ENCODE peak calls at places on chromosomes 1 and 21, in four cellular contexts. B is HCT116, Z is K562, X is HepG2. W is an unnamed sample. For H3K4me1, the result is how much of the 10 kb centered on the place peaks cover.

GRCh38 chr1:9872430-9873165 is 37.5 kb downstream of the CTNNBIP1 start:
- DNase-seq in B (no peak), Z (no peak), X (no peak), W (no peak)

GRCh38 chr1:21956720-21957552 is 19.8 kb upstream of the HSPG2 start:
- DNase-seq in Z (peak), X (no peak), B (no peak), W (no peak)

GRCh38 chr1:98991127-98992003 is 13.3 kb downstream of the PLPPR5 start:
- DNase-seq in Z (no peak), B (peak), X (peak), W (no peak)

GRCh38 chr1:10117865-10118264 is 85.1 kb downstream of the UBE4B start:
- DNase-seq in X (no peak), Z (no peak), B (no peak), W (no peak)

GRCh38 chr1:43554444-43554992 is 23.8 kb downstream of the PTPRF start:
- DNase-seq in Z (peak), B (peak), X (peak), W (no peak)

GRCh38 chr1:167905182-167905581 is 8.8 kb downstream of the ADCY10 start:
- DNase-seq in Z (no peak), B (no peak), X (peak), W (no peak)

GRCh38 chr1:89552481-89553194 is 28.0 kb downstream of the LRRC8B start:
- DNase-seq in Z (no peak), X (no peak), B (no peak), W (no peak)

GRCh38 chr21:20802631-20803260 is 195.5 kb upstream of the NCAM2 start:
- DNase-seq in X (no peak), B (no peak), Z (no peak), W (no peak)

GRCh38 chr1:84089470-84090261 is 54.4 kb upstream of the PRKACB start:
- DNase-seq in B (peak), Z (no peak), X (peak), W (peak)

GRCh38 chr1:66598670-66599069 is 64.7 kb downstream of the SGIP1 start:
- DNase-seq in Z (no peak), X (no peak), B (no peak), W (no peak)

GRCh38 chr1:31645274-31645568 is 545 bp upstream of the PEF1 start:
- DNase-seq in B (no peak), Z (no peak), X (no peak), W (no peak)

GRCh38 chr1:80531182-80531581 is 1269.6 kb upstream of the ADGRL2 start:
- DNase-seq in X (no peak), B (peak), Z (no peak), W (no peak)

GRCh38 chr1:42962641-42963377 is 4.1 kb upstream of the SLC2A1 start:
- DNase-seq in Z (peak), B (no peak), X (peak), W (no peak)

GRCh38 chr1:240803151-240803550 is 191.2 kb upstream of the GREM2 start:
- DNase-seq in X (no peak), B (no peak), Z (no peak), W (peak)

GRCh38 chr1:28078262-28078661 is 10.1 kb downstream of the EYA3 start:
- DNase-seq in Z (no peak), X (no peak), B (no peak), W (no peak)
- H3K4me1 ChIP-seq in Z (under half), X (under half), B (under half), W (under half)

GRCh38 chr1:76607712-76608111 is 259.6 kb upstream of the ST6GALNAC5 start:
- DNase-seq in Z (peak), B (no peak), X (no peak), W (no peak)
- TF ChIP-seq REST in Z (no peak), B (no peak), X (no peak), W (no peak)

GRCh38 chr1:45266151-45266801 is 59.9 kb upstream of the ZSWIM5 start:
- DNase-seq in X (peak), B (no peak), Z (peak), W (no peak)
- TF ChIP-seq TCF7L2 in X (no peak), B (no peak), Z (no peak), W (no peak)

GRCh38 chr1:41663671-41664400 is 179.4 kb upstream of the EDN2 start:
- DNase-seq in B (no peak), X (no peak), Z (no peak), W (no peak)
- H3K4me1 ChIP-seq in B (half or more), X (under half), Z (under half), W (under half)

DNA sequence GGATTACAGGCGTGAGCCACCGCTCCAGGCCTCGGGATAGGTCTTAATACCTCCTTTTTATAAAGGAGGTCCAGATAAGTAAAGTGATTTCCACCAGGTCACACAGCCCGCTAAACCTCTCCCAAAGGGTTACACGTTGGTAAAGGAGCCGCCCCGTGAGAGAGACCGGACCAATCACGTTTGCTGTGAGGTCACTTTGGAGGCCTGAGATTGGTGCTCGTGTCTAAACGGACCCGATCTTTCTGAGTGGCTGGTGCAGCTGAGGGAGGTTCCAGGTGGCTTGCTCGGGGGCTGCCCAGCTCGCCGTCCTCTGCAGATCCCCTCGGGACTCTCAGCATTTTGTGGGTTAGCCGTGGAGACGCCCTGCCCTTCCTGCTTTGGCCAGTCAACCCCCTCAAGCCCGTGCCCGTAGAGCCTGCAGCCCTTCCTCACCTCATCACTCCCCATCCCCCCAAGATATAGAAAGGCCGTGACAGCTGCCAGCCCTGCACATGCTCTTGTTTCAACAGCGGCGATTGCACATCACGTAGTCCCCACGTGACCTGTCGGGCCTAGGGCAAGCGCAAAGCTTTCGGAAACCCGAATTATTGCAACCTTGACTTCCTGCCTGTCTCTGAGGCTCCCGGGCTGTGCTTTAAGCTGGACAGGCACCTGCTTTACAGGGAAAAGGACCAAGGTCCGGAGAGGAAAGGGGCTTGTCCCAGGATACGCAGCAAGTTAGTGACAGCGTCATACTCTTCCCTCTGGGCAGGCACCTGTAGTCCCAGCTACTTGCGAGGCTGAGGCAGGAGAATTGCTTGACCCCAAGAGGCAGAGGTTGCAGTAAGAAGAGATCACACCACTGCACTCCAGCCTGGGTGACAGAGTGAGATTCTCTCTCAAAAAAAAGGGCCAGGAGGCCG is 5.0 kb upstream of the COA7 start:
- DNase-seq in B (peak), X (peak), Z (peak), W (peak)
- TF ChIP-seq REST in B (no peak), X (peak), Z (no peak), W (no peak)

GRCh38 chr1:18725231-18725895 is 94.7 kb downstream of the PAX7 start:
- DNase-seq in Z (no peak), B (no peak), X (no peak), W (no peak)

GRCh38 chr1:18724001-18724411 is 93.4 kb downstream of the PAX7 start:
- DNase-seq in Z (no peak), X (no peak), B (no peak), W (no peak)

GRCh38 chr1:18724801-18725200 is 94.2 kb downstream of the PAX7 start:
- DNase-seq in Z (no peak), X (no peak), B (no peak), W (no peak)

GRCh38 chr1:18727956-18728355 is 97.3 kb downstream of the PAX7 start:
- DNase-seq in Z (no peak), X (no peak), B (no peak), W (no peak)

GRCh38 chr1:18726388-18726787 is 95.7 kb downstream of the PAX7 start:
- DNase-seq in Z (no peak), X (no peak), B (no peak), W (no peak)
- TF ChIP-seq TCF7L2 in Z (no peak), X (no peak), B (no peak), W (no peak)

GRCh38 chr1:101130673-101131072 is 105.1 kb upstream of the DPH5 start:
- DNase-seq in B (no peak), X (no peak), Z (no peak), W (no peak)
- H3K4me1 ChIP-seq in B (under half), X (under half), Z (under half), W (under half)

W was measured in Panc1.